ENCODE peak calls at places on chromosomes 12 and 14, in six cellular contexts. D is SK-N-SH, S is HepG2, Z is HCT116, N is K562, Q is H1. U is an unnamed sample.

GRCh38 chr12:95557625-95558024 is 6.3 kb upstream of the USP44 start:
- DNase-seq in D (no peak), S (no peak), Z (no peak), N (no peak), Q (no peak), U (no peak)

GRCh38 chr12:2693204-2693860 is 101.4 kb upstream of the FKBP4 start:
- DNase-seq in D (no peak), S (no peak), Z (peak; percentile 8), N (no peak), Q (no peak), U (no peak)

GRCh38 chr12:32605326-32606095 is 73.6 kb upstream of the DNM1L start:
- DNase-seq in D (no peak), S (no peak), Z (no peak), N (no peak), Q (no peak), U (peak; percentile 79)

GRCh38 chr12:6361834-6362233 is 13.5 kb downstream of the SCNN1A start:
- DNase-seq in D (no peak), S (no peak), Z (no peak), N (no peak), Q (no peak), U (no peak)

GRCh38 chr12:97572220-97572619 is 109.6 kb downstream of the RMST start:
- DNase-seq in D (no peak), S (no peak), Z (no peak), N (no peak), Q (no peak), U (no peak)

GRCh38 chr12:128078311-128078851 is 188.6 kb upstream of the TMEM132C start:
- DNase-seq in D (no peak), S (no peak), Z (no peak), N (no peak), Q (peak; percentile 9), U (no peak)

GRCh38 chr14:68392393-68393085 is 400.3 kb downstream of the ZFP36L1 start:
- DNase-seq in D (no peak), S (peak; percentile 13), Z (no peak), N (no peak), Q (no peak), U (no peak)

GRCh38 chr14:98290596-98290995 is 981.4 kb downstream of the BCL11B start:
- DNase-seq in D (no peak), S (no peak), Z (no peak), N (no peak), Q (no peak), U (no peak)

GRCh38 chr12:116979109-116979508 is 68.4 kb downstream of the FBXW8 start:
- DNase-seq in D (peak; percentile 56), S (no peak), Z (no peak), N (no peak), Q (no peak), U (no peak)

GRCh38 chr12:92469837-92470236 is 233.0 kb upstream of the PLEKHG7 start:
- DNase-seq in D (no peak), S (peak; percentile 1), Z (no peak), N (no peak), Q (no peak), U (no peak)

GRCh38 chr14:89564291-89564957 is 147.4 kb upstream of the FOXN3 start:
- DNase-seq in D (no peak), S (no peak), Z (no peak), N (no peak), Q (no peak), U (no peak)

GRCh38 chr12:40647651-40648050 is 44.6 kb upstream of the CNTN1 start:
- DNase-seq in D (no peak), S (no peak), Z (peak; percentile 10), N (no peak), Q (no peak), U (no peak)

GRCh38 chr14:61326847-61327246 is 5.5 kb downstream of the PRKCH start:
- DNase-seq in D (peak; percentile 28), S (no peak), Z (no peak), N (no peak), Q (no peak), U (no peak)

GRCh38 chr14:96582995-96583394 is 80.8 kb downstream of the PAPOLA start:
- DNase-seq in D (peak; percentile 14), S (no peak), Z (no peak), N (no peak), Q (no peak), U (no peak)

GRCh38 chr14:58104808-58105207 is 47.2 kb downstream of the ARMH4 start:
- DNase-seq in D (no peak), S (no peak), Z (no peak), N (no peak), Q (no peak), U (no peak)

GRCh38 chr12:76032043-76032981 is 736 bp upstream of the PHLDA1 start:
- DNase-seq in D (peak; percentile 15), S (peak; percentile 70), Z (no peak), N (peak; percentile 75), Q (no peak), U (peak; percentile 78)

GRCh38 chr14:38197761-38198345 is 9.9 kb upstream of the SSTR1 start:
- DNase-seq in D (no peak), S (no peak), Z (no peak), N (no peak), Q (no peak), U (no peak)

GRCh38 chr14:91879196-91879595 is 11.9 kb upstream of the TC2N start:
- DNase-seq in D (no peak), S (no peak), Z (no peak), N (no peak), Q (no peak), U (no peak)
- TF ChIP-seq JUND in D (no peak), S (no peak), Z (no peak), N (no peak), Q (no peak), U (no peak)

GRCh38 chr12:68451261-68452091 is 119.3 kb upstream of the MDM1 start:
- DNase-seq in D (no peak), S (no peak), Z (no peak), N (no peak), Q (no peak), U (no peak)

GRCh38 chr12:68454855-68455254 is 122.7 kb upstream of the MDM1 start:
- DNase-seq in D (no peak), S (no peak), Z (no peak), N (no peak), Q (no peak), U (no peak)

GRCh38 chr12:68453278-68453677 is 121.1 kb upstream of the MDM1 start:
- DNase-seq in D (no peak), S (no peak), Z (no peak), N (no peak), Q (no peak), U (no peak)

GRCh38 chr12:68453876-68454275 is 121.7 kb upstream of the MDM1 start:
- DNase-seq in D (no peak), S (no peak), Z (no peak), N (no peak), Q (no peak), U (no peak)

GRCh38 chr12:68455676-68456345 is 123.6 kb upstream of the MDM1 start:
- DNase-seq in D (no peak), S (no peak), Z (no peak), N (no peak), Q (no peak), U (no peak)
- TF ChIP-seq JUND in D (no peak), S (no peak), Z (no peak), N (no peak), Q (no peak), U (no peak)

GRCh38 chr14:69720912-69721311 is 46.0 kb upstream of the SRSF5 start:
- DNase-seq in D (no peak), S (no peak), Z (no peak), N (no peak), Q (no peak), U (no peak)
- TF ChIP-seq JUND in D (no peak), S (no peak), Z (no peak), N (no peak), Q (no peak), U (no peak)

GRCh38 chr14:62597143-62597542 is 448.1 kb downstream of the KCNH5 start:
- DNase-seq in D (no peak), S (no peak), Z (no peak), N (no peak), Q (no peak), U (no peak)

GRCh38 chr14:62592877-62593276 is 452.4 kb downstream of the KCNH5 start:
- DNase-seq in D (no peak), S (no peak), Z (no peak), N (no peak), Q (no peak), U (no peak)
- TF ChIP-seq JUND in D (no peak), S (no peak), Z (no peak), N (no peak), Q (no peak), U (no peak)

DNA sequence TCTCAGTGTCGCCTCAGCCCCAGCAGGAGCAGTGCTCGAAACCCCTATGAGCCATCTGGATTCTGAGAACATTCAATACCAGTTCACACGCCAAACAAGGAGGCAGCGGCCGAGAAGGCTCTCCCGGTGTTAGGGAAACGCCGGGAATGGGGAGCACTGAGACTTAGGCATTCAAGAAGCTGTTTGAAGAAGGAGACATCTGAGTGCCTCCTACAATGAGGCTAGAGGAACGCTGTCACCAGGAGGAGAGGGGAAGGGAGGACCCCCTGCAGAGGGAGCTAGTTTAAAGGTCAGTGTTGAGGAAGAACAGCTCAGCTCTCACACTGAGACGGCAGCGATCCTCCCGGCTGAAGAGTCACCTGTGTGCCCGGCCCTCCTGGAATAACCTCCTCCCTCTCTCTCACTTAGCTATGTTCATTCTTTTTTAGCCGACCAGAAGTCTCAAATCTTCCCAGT is 69.9 kb downstream of the SERPINA3 start:
- DNase-seq in D (no peak), S (no peak), Z (no peak), N (no peak), Q (no peak), U (no peak)
- TF ChIP-seq JUND in D (no peak), S (no peak), Z (no peak), N (no peak), Q (no peak), U (no peak)